ENCODE peak calls at places on chromosomes 6 and 20, in nine cellular contexts. H is left ventricle myocardium inferior; G is naive thymus-derived CD4-positive, alpha-beta T cell; Z is transverse colon; P is uterus; Q is cardiac muscle cell; U is PC-9; J is psoas muscle; F is stomach. V is an unnamed sample.

GRCh38 chr20:54165014-54165413 is 8.8 kb downstream of the CYP24A1 start:
- DNase-seq in H (no peak), G (no peak), Z (no peak), P (no peak), Q (no peak), U (no peak), J (no peak), F (no peak), V (no peak)

GRCh38 chr6:137552809-137553208 is 58.6 kb upstream of the OLIG3 start:
- DNase-seq in H (no peak), G (no peak), Z (no peak), P (no peak), Q (peak; percentile 52), U (no peak), J (no peak), F (no peak), V (no peak)

GRCh38 chr6:7697820-7698623 is 27.9 kb upstream of the BMP6 start:
- DNase-seq in H (no peak), G (no peak), Z (peak; percentile 13), P (no peak), Q (no peak), U (peak; percentile 89), J (no peak), F (peak; percentile 32), V (no peak)

GRCh38 chr6:168062346-168063289 is 16.4 kb downstream of the FRMD1 start:
- DNase-seq in H (no peak), G (no peak), Z (no peak), P (no peak), Q (no peak), U (no peak), J (no peak), F (no peak), V (peak; percentile 27)

GRCh38 chr6:121506761-121507754 is 71.6 kb downstream of the GJA1 start:
- DNase-seq in H (no peak), G (no peak), Z (no peak), P (no peak), Q (peak; percentile 3), U (no peak), J (peak; percentile 56), F (no peak), V (no peak)

GRCh38 chr6:31462964-31463940 is 34.7 kb upstream of the MICB start:
- DNase-seq in H (peak; percentile 70), G (peak; percentile 87), Z (peak; percentile 96), P (peak; percentile 87), Q (peak; percentile 89), U (peak; percentile 70), J (peak; percentile 81), F (peak; percentile 95), V (peak; percentile 84)

GRCh38 chr6:31711233-31711632 is 3.9 kb upstream of the LY6G6D start:
- DNase-seq in H (no peak), G (no peak), Z (peak; percentile 53), P (no peak), Q (no peak), U (no peak), J (no peak), F (no peak), V (no peak)

GRCh38 chr6:32664827-32665362 is 1.6 kb downstream of the HLA-DQB1 start:
- DNase-seq in H (peak; percentile 30), G (no peak), Z (peak; percentile 40), P (no peak), Q (peak; percentile 41), U (no peak), J (peak; percentile 32), F (peak; percentile 37), V (peak; percentile 76)

GRCh38 chr6:20467437-20467836 is 65.8 kb downstream of the E2F3 start:
- DNase-seq in H (no peak), G (no peak), Z (no peak), P (no peak), Q (no peak), U (no peak), J (no peak), F (no peak), V (no peak)

GRCh38 chr6:88059221-88059620 is 11.6 kb downstream of the SPACA1 start:
- DNase-seq in H (no peak), G (no peak), Z (no peak), P (no peak), Q (no peak), U (no peak), J (no peak), F (no peak), V (no peak)

GRCh38 chr6:159969204-159969912 is 476 bp downstream of the IGF2R start:
- DNase-seq in H (peak; percentile 49), G (no peak), Z (peak; percentile 42), P (peak; percentile 46), Q (peak; percentile 66), U (no peak), J (peak; percentile 76), F (peak; percentile 31), V (peak; percentile 80)

GRCh38 chr6:48111143-48111506 is at the start of gene PTCHD4:
- DNase-seq in H (peak; percentile 20), G (no peak), Z (no peak), P (no peak), Q (no peak), U (no peak), J (no peak), F (no peak), V (no peak)

GRCh38 chr6:23180504-23181293 is 611.3 kb downstream of the HDGFL1 start:
- DNase-seq in H (peak; percentile 64), G (no peak), Z (peak; percentile 8), P (peak; percentile 30), Q (peak; percentile 48), U (no peak), J (no peak), F (peak; percentile 53), V (peak; percentile 78)

DNA sequence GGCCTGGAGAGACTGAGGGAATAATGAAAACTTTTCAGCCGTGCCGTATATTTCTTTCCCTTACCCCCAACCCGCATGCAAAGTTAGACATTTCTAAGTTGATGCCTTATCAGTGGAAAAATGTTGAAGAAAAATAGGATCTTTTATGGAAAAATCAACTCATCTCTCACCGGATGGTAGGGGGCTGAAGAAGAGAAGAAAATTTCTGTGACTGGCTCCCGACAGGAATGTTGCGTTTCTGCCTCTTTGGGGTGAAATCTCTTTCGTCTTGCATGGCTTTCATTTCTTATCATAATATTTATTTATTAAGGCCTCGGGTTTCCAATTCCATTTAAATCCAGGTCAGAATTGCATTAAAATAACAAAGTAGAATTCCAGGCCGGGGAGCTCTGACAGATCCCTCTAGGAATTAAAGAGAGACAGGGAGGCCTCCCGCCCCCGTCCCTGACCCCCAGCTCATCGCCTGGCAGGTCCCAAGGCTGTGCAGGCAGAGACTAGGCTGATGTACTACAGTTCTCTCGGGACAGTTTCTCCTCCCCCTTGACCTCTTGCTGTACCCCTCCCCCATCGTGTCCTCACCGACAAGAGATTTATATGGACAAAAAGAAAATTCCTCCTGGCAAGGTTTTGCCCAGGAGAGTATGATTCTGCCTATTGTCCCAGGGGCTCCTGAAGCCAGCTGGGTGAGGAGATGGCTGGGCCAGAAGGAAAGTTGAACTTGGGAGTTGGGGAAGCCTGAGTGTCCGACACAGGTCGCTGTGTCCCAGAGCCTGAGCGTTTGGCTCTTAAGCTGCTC is 1.3 kb downstream of the SCUBE3 start:
- DNase-seq in H (no peak), G (no peak), Z (no peak), P (no peak), Q (peak; percentile 64), U (no peak), J (no peak), F (no peak), V (no peak)
- H3K4me3 ChIP-seq in H (peak overlapping the region; percentile 69), G (no peak overlapping the region), Z (peak overlapping the region; percentile 42), P (peak overlapping the region; percentile 35), Q (peak overlapping the region; percentile 68), U (no peak overlapping the region), J (peak overlapping the region; percentile 68), F (peak overlapping the region; percentile 72), V (peak overlapping the region; percentile 57)

DNA sequence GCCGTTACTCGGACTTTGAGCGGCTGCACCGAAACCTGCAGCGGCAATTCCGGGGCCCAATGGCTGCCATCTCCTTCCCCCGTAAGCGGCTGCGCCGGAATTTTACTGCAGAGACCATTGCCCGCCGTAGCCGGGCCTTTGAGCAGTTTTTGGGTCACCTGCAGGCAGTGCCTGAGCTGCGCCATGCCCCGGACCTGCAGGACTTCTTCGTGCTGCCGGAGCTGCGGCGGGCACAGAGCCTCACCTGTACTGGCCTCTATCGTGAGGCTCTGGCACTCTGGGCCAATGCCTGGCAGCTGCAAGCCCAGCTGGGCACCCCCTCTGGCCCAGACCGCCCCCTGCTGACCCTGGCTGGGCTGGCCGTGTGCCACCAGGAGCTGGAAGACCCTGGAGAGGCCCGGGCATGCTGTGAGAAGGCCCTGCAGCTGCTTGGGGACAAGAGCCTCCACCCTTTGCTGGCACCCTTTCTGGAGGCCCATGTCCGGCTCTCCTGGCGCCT is 7.2 kb downstream of the SNX21 start:
- DNase-seq in H (no peak), G (no peak), Z (no peak), P (no peak), Q (no peak), U (no peak), J (peak; percentile 71), F (no peak), V (peak; percentile 26)
- H3K4me1 ChIP-seq in H (peaks cover 55% of the 10 kb centered on the region), G (no peaks in the 10 kb centered on the region), Z (peaks cover 13% of the 10 kb centered on the region), P (peaks cover 13% of the 10 kb centered on the region), Q (peaks cover 10% of the 10 kb centered on the region), U (peaks cover 3% of the 10 kb centered on the region), J (peaks cover 41% of the 10 kb centered on the region), F (peaks cover 61% of the 10 kb centered on the region), V (peaks cover 4% of the 10 kb centered on the region)

DNA sequence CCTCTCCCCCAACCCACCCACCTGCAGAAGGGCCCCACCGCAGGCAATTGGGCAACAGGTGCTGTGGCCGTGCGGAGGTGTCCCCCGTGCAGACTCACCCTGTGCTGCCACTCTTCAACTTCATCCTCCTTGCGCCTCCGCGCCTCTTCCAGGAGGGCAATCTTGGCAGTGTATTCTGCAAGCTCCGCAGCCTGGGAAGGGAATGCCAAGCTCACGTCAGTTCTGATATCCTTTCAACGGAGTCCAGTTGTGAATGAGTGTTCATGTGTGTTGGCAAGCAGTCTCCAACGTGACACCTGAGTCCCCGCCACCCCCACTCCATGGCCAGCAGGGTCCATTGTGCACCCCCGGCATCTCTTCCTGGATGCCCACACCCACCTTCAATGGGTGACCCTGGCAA is 49.9 kb downstream of the EZR start:
- DNase-seq in H (peak; percentile 36), G (no peak), Z (no peak), P (no peak), Q (no peak), U (no peak), J (no peak), F (no peak), V (peak; percentile 72)
- H3K4me3 ChIP-seq in H (no peak overlapping the region), G (no peak overlapping the region), Z (no peak overlapping the region), P (no peak overlapping the region), Q (no peak overlapping the region), U (no peak overlapping the region), J (no peak overlapping the region), F (no peak overlapping the region), V (no peak overlapping the region)

GRCh38 chr20:62362991-62363919 is 3.9 kb downstream of the LAMA5 start:
- DNase-seq in H (peak; percentile 27), G (no peak), Z (peak; percentile 27), P (peak; percentile 15), Q (no peak), U (no peak), J (peak; percentile 55), F (no peak), V (peak; percentile 24)

GRCh38 chr20:62359491-62360121 is 7.5 kb downstream of the LAMA5 start:
- DNase-seq in H (peak; percentile 56), G (no peak), Z (no peak), P (no peak), Q (no peak), U (peak; percentile 99), J (peak; percentile 74), F (no peak), V (peak; percentile 81)

GRCh38 chr20:62362590-62362940 is 4.5 kb downstream of the LAMA5 start:
- DNase-seq in H (no peak), G (no peak), Z (peak; percentile 7), P (no peak), Q (no peak), U (no peak), J (no peak), F (no peak), V (no peak)

GRCh38 chr20:62361799-62362589 is 5.1 kb downstream of the LAMA5 start:
- DNase-seq in H (peak; percentile 45), G (no peak), Z (no peak), P (no peak), Q (peak; percentile 43), U (peak; percentile 94), J (peak; percentile 50), F (no peak), V (peak; percentile 75)

GRCh38 chr20:62360854-62361798 is 6.0 kb downstream of the LAMA5 start:
- DNase-seq in H (peak; percentile 34), G (no peak), Z (no peak), P (no peak), Q (no peak), U (peak; percentile 70), J (peak; percentile 60), F (no peak), V (peak; percentile 64)
- H3K4me1 ChIP-seq in H (peaks cover 96% of the 10 kb centered on the region), G (peaks cover 3% of the 10 kb centered on the region), Z (peaks cover 63% of the 10 kb centered on the region), P (peaks cover 32% of the 10 kb centered on the region), Q (peaks cover 46% of the 10 kb centered on the region), U (peaks cover 74% of the 10 kb centered on the region), J (peaks cover 67% of the 10 kb centered on the region), F (peaks cover 96% of the 10 kb centered on the region), V (peaks cover 24% of the 10 kb centered on the region)